ENCODE peak calls at places on chromosomes 12 and 14, in five cellular contexts. R, K, E, N and Y are unnamed samples.
A peak's percentile ranks its signal among the peaks of the same experiment; 100 is the strongest.

GRCh38 chr14:101506211-101506920 is 54.9 kb upstream of the DIO3 start:
- DNase-seq in R (no peak), K (no peak), E (no peak), N (no peak), Y (no peak)

GRCh38 chr12:120445911-120446909 is at the start of the genes GATC and TRIAP1:
- DNase-seq in R (peak; percentile 83), K (no peak), E (peak; percentile 84), N (peak; percentile 72), Y (peak; percentile 46)

GRCh38 chr12:65608319-65608916 is 215.9 kb upstream of the HMGA2 start:
- DNase-seq in R (no peak), K (no peak), E (no peak), N (peak; percentile 74), Y (no peak)

GRCh38 chr12:116717466-116718457 is 20.1 kb downstream of the SPRING1 start:
- DNase-seq in R (no peak), K (no peak), E (peak; percentile 61), N (peak; percentile 79), Y (no peak)

GRCh38 chr14:104219731-104220224 is 81.4 kb downstream of the KIF26A start:
- DNase-seq in R (no peak), K (no peak), E (no peak), N (no peak), Y (no peak)

GRCh38 chr14:96039633-96040311 is 610 bp downstream of the C14orf132 start:
- DNase-seq in R (no peak), K (no peak), E (no peak), N (peak; percentile 27), Y (no peak)

GRCh38 chr14:95480109-95480886 is 36.2 kb downstream of the SYNE3 start:
- DNase-seq in R (peak; percentile 44), K (no peak), E (peak; percentile 66), N (no peak), Y (no peak)

GRCh38 chr12:65637774-65638173 is 186.5 kb upstream of the HMGA2 start:
- DNase-seq in R (no peak), K (no peak), E (no peak), N (peak; percentile 56), Y (no peak)

GRCh38 chr14:68940614-68941185 is 38.4 kb downstream of the ACTN1 start:
- DNase-seq in R (no peak), K (no peak), E (no peak), N (peak; percentile 65), Y (no peak)

GRCh38 chr12:6465467-6466183 is 4.9 kb downstream of the VAMP1 start:
- DNase-seq in R (no peak), K (no peak), E (peak; percentile 63), N (peak; percentile 60), Y (peak; percentile 51)

GRCh38 chr14:57865066-57865449 is 834 bp downstream of the SLC35F4 start:
- DNase-seq in R (no peak), K (no peak), E (no peak), N (no peak), Y (no peak)

GRCh38 chr12:132386926-132387497 is 57.6 kb upstream of the GALNT9 start:
- DNase-seq in R (no peak), K (no peak), E (no peak), N (no peak), Y (no peak)

GRCh38 chr14:31926123-31926522 is 151.0 kb upstream of the ARHGAP5 start:
- DNase-seq in R (no peak), K (peak; percentile 16), E (no peak), N (peak; percentile 43), Y (no peak)

GRCh38 chr12:5217936-5218335 is 174.3 kb downstream of the KCNA5 start:
- DNase-seq in R (no peak), K (no peak), E (no peak), N (no peak), Y (no peak)

GRCh38 chr12:2263921-2264320 is 211.1 kb downstream of the CACNA1C start:
- DNase-seq in R (no peak), K (no peak), E (no peak), N (no peak), Y (no peak)

GRCh38 chr14:33938131-33938949 is 12.5 kb downstream of the EGLN3 start:
- DNase-seq in R (no peak), K (no peak), E (peak; percentile 81), N (peak; percentile 10), Y (no peak)
- H3K4me3 ChIP-seq in R (no peak overlapping the region), K (no peak overlapping the region), E (peak overlapping the region; percentile 0), N (no peak overlapping the region), Y (no peak overlapping the region)

GRCh38 chr14:91098591-91098990 is 15.3 kb upstream of the DGLUCY start:
- DNase-seq in R (no peak), K (no peak), E (no peak), N (peak; percentile 44), Y (no peak)
- TF ChIP-seq CTCF in R (no peak), K (no peak), E (no peak), N (no peak), Y (no peak)

GRCh38 chr12:57724936-57725740 is 13.4 kb downstream of the AGAP2 start:
- DNase-seq in R (no peak), K (no peak), E (no peak), N (no peak), Y (no peak)

GRCh38 chr12:57726151-57726883 is 12.2 kb downstream of the AGAP2 start:
- DNase-seq in R (no peak), K (peak; percentile 26), E (peak; percentile 81), N (peak; percentile 67), Y (peak; percentile 56)

GRCh38 chr12:57724003-57724935 is 14.3 kb downstream of the AGAP2 start:
- DNase-seq in R (no peak), K (no peak), E (no peak), N (no peak), Y (no peak)

GRCh38 chr12:57726884-57727757 is 11.4 kb downstream of the AGAP2 start:
- DNase-seq in R (no peak), K (no peak), E (no peak), N (peak; percentile 33), Y (no peak)

DNA sequence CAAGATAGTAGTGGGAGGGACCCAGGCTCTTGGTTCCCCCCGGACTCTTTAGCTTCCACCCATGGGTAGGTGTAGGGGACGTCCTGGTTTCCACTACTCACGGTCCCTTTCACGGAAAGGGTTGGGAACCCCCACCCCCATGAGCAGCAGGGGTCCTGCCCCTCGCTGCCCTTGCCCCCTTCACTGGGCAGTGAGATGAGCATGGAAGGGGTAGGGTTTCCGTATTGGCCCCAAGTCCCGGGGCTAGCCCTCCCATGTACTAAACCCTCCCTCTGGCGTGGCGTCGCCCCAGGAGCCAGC is 12.7 kb downstream of the AGAP2 start:
- DNase-seq in R (no peak), K (no peak), E (no peak), N (no peak), Y (no peak)
- H3K4me3 ChIP-seq in R (no peak overlapping the region), K (no peak overlapping the region), E (peak overlapping the region; percentile 56), N (peak overlapping the region; percentile 85), Y (peak overlapping the region; percentile 76)

GRCh38 chr14:105240811-105241576 is 7.3 kb upstream of the BTBD6 start:
- DNase-seq in R (no peak), K (no peak), E (no peak), N (no peak), Y (no peak)

GRCh38 chr14:105247026-105247425 is 1.3 kb upstream of the BTBD6 start:
- DNase-seq in R (no peak), K (no peak), E (no peak), N (no peak), Y (no peak)

GRCh38 chr14:105244334-105244733 is 4.0 kb upstream of the BTBD6 start:
- DNase-seq in R (no peak), K (no peak), E (no peak), N (no peak), Y (no peak)

DNA sequence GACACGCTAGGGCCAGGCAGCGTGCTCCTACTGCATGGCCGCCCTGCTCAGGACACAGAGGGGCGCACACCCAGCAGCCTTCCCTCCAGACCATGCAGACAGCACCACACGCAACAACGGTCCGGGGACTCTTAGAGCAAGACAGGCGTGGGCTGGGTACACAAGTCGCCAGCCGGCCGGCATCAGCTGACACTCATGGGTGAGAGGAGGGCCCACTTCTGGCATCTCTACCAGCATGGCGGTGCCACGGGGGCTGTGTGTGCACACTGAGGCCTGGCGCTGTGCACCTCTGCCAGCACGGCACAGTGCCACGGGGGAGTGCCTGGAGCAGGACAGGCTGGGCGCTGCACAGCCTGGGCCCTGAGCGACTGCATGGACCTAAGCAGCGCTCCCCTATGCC is 6.7 kb upstream of the BTBD6 start:
- DNase-seq in R (no peak), K (no peak), E (no peak), N (no peak), Y (no peak)
- TF ChIP-seq CTCF in R (no peak), K (no peak), E (no peak), N (no peak), Y (no peak)

GRCh38 chr12:14216405-14217294 is 148.8 kb upstream of the ATF7IP start:
- DNase-seq in R (no peak), K (no peak), E (no peak), N (peak; percentile 16), Y (no peak)
- H3K4me3 ChIP-seq in R (peak overlapping the region; percentile 31), K (no peak overlapping the region), E (no peak overlapping the region), N (no peak overlapping the region), Y (no peak overlapping the region)

DNA sequence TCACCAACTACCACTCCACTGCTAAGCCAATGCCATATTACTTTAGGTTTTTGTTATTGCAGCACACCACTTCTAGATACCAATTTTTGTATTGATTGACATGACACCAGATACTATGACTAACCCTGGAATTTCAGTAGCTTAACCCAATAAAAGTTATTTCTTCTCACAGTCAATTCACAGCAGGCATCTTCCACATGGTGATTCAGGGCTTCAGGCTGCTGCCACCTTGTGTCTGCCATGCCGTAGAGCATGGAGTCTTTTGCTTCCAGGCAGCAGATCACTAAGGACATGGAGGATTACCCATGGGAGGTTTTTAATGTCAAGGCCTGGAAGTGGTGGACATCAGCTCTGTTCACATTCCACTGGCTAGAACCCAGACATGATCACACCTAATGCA is 56.4 kb upstream of the LTA4H start:
- DNase-seq in R (no peak), K (no peak), E (no peak), N (no peak), Y (no peak)
- TF ChIP-seq CTCF in R (no peak), K (no peak), E (no peak), N (no peak), Y (peak; percentile 39)

GRCh38 chr12:114447799-114448617 is 42.1 kb upstream of the TBX5 start:
- DNase-seq in R (no peak), K (no peak), E (no peak), N (no peak), Y (no peak)

GRCh38 chr12:114443607-114444421 is 37.9 kb upstream of the TBX5 start:
- DNase-seq in R (no peak), K (no peak), E (no peak), N (no peak), Y (no peak)

GRCh38 chr12:114445401-114446323 is 39.7 kb upstream of the TBX5 start:
- DNase-seq in R (no peak), K (no peak), E (no peak), N (no peak), Y (no peak)

GRCh38 chr12:114447274-114447716 is 41.4 kb upstream of the TBX5 start:
- DNase-seq in R (no peak), K (no peak), E (no peak), N (no peak), Y (no peak)

GRCh38 chr12:114444422-114445279 is 38.7 kb upstream of the TBX5 start:
- DNase-seq in R (no peak), K (no peak), E (no peak), N (peak; percentile 6), Y (no peak)
- H3K4me3 ChIP-seq in R (no peak overlapping the region), K (no peak overlapping the region), E (no peak overlapping the region), N (no peak overlapping the region), Y (no peak overlapping the region)